ENCODE peak calls at places on chromosomes 2 and 18, in six cellular contexts. O, X, E, A, V and U are unnamed samples.

GRCh38 chr2:240250150-240250984 is 109.9 kb upstream of the OTOS start:
- DNase-seq in A (no peak), O (no peak), V (peak), E (peak), X (peak), U (no peak)

GRCh38 chr2:98761267-98761781 is 30.4 kb upstream of the MGAT4A start:
- DNase-seq in O (no peak), A (peak), E (no peak), X (no peak), V (no peak), U (no peak)

GRCh38 chr18:75335511-75335910 is 92.0 kb downstream of the SMIM21 start:
- DNase-seq in V (no peak), E (no peak), X (no peak), A (no peak), O (no peak), U (no peak)

GRCh38 chr2:201358684-201359083 is 1.5 kb upstream of the FLACC1 start:
- DNase-seq in O (no peak), A (no peak), E (no peak), V (no peak), X (no peak), U (no peak)

GRCh38 chr2:196711625-196712024 is 72.1 kb downstream of the CCDC150 start:
- DNase-seq in A (no peak), O (no peak), E (no peak), X (no peak), V (no peak), U (no peak)

GRCh38 chr18:32300914-32301313 is 111.1 kb downstream of the MEP1B start:
- DNase-seq in X (no peak), O (no peak), A (no peak), V (no peak), E (no peak), U (no peak)

GRCh38 chr2:153287109-153287801 is 191.3 kb downstream of the RPRM start:
- DNase-seq in O (no peak), X (no peak), E (no peak), V (no peak), A (peak), U (no peak)

GRCh38 chr2:10303174-10303633 is 500 bp downstream of the HPCAL1 start:
- DNase-seq in O (no peak), X (peak), A (no peak), V (no peak), E (no peak), U (no peak)

GRCh38 chr2:42238644-42239288 is 69.6 kb downstream of the EML4 start:
- DNase-seq in O (peak), E (peak), V (no peak), X (no peak), A (peak), U (no peak)

GRCh38 chr18:23584019-23584970 is 2.0 kb downstream of the NPC1 start:
- DNase-seq in A (no peak), V (no peak), X (no peak), O (no peak), E (no peak), U (no peak)

GRCh38 chr2:143629344-143629743 is 500.1 kb downstream of the ARHGAP15 start:
- DNase-seq in A (no peak), E (no peak), X (no peak), O (no peak), V (no peak), U (peak)

GRCh38 chr2:105821428-105822125 is 76.9 kb downstream of the NCK2 start:
- DNase-seq in E (no peak), X (no peak), A (no peak), V (no peak), O (no peak), U (no peak)

GRCh38 chr2:138676654-138677053 is 103.5 kb downstream of the NXPH2 start:
- DNase-seq in A (no peak), X (no peak), O (no peak), V (no peak), E (no peak), U (peak)

GRCh38 chr2:26640331-26640745 is 828 bp downstream of the CIB4 start:
- DNase-seq in X (no peak), V (no peak), E (no peak), A (peak), O (no peak), U (peak)

GRCh38 chr2:10133007-10133647 is 10.6 kb downstream of the RRM2 start:
- DNase-seq in V (peak), O (no peak), E (no peak), X (no peak), A (peak), U (no peak)

GRCh38 chr2:202378661-202379338 is 2.7 kb downstream of the BMPR2 start:
- DNase-seq in X (no peak), A (no peak), O (no peak), V (no peak), E (no peak), U (no peak)
- H3K4me3 ChIP-seq in X (peak), A (peak), O (peak), V (peak), E (peak), U (peak)

GRCh38 chr2:88054300-88055048 is 1.1 kb downstream of the KRCC1 start:
- DNase-seq in A (no peak), E (no peak), V (no peak), X (no peak), O (no peak), U (no peak)
- H3K4me3 ChIP-seq in A (peak), E (peak), V (peak), X (peak), O (peak), U (peak)

GRCh38 chr18:62281684-62282083 is 43.4 kb upstream of the TNFRSF11A start:
- DNase-seq in X (no peak), A (no peak), O (no peak), E (no peak), V (no peak), U (peak)
- H3K4me3 ChIP-seq in X (no peak), A (no peak), O (no peak), E (no peak), V (no peak), U (no peak)

DNA sequence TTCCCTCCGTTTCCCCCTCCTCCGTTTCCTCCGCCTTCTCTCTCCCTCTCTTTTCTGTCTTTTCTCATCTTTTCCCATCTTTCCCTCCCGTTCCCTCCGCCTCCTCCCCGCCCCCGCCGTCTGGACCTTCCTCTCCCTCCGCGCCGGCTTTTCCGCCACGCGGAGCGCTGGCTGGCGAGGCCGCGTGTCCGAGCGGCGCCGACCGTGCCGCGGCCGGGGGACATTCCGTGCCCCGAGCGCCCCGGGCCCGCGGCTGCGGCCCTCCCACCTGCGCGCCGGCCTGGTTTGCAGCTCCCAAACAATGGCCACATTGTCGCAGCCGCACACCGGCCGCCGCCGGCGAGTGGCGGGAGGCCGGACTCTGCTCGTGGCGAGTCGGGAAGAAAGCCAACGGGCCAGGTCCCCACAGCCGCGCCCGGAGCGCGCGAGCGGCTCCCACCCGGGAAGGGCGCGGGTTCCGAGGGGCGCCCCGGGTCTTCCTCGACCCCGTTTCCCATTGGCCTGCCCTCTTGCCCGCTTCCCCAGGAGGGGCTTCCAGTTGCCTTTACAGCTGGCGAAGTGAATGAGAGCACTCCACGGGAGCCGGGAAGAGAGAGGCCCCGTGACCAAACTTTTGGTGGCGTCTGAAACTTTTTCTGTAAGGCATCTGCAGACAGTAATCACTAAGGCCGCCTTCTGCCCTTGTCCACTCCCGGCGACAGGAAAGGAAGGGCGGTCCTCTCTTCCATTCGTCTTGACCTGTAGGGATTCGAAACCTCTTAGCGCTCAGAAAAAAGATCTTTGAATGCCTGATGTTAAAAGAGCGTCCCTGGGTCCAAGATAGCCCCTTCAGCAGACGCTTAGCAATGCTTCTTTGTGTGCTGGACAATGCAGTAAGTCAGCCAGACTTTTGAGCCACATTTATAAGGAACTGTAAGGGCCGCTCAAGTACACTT is 6.1 kb downstream of the GLI2 start:
- DNase-seq in X (peak), V (no peak), O (no peak), A (peak), E (no peak), U (no peak)
- H3K4me3 ChIP-seq in X (peak), V (peak), O (peak), A (peak), E (peak), U (peak)

GRCh38 chr2:113886479-113887383 is 3.2 kb upstream of the ACTR3 start:
- DNase-seq in V (no peak), X (no peak), A (no peak), O (peak), E (no peak), U (peak)

GRCh38 chr2:113889471-113890252 is at the start of gene ACTR3:
- DNase-seq in X (peak), O (peak), A (peak), E (peak), V (peak), U (peak)

GRCh38 chr2:113890253-113891235 is 655 bp downstream of the ACTR3 start:
- DNase-seq in O (peak), V (peak), E (peak), A (peak), X (peak), U (peak)

GRCh38 chr2:113887393-113887792 is 2.5 kb upstream of the ACTR3 start:
- DNase-seq in E (no peak), X (no peak), O (no peak), V (no peak), A (no peak), U (no peak)

GRCh38 chr2:113888641-113889470 is 1.0 kb upstream of the ACTR3 start:
- DNase-seq in A (peak), E (no peak), O (no peak), V (no peak), X (no peak), U (no peak)
- H3K4me3 ChIP-seq in A (peak), E (peak), O (peak), V (peak), X (peak), U (peak)

GRCh38 chr2:224545884-224546644 is 39.1 kb downstream of the CUL3 start:
- DNase-seq in E (no peak), V (no peak), X (no peak), A (no peak), O (no peak), U (no peak)
- H3K4me3 ChIP-seq in E (no peak), V (no peak), X (no peak), A (no peak), O (no peak), U (no peak)

DNA sequence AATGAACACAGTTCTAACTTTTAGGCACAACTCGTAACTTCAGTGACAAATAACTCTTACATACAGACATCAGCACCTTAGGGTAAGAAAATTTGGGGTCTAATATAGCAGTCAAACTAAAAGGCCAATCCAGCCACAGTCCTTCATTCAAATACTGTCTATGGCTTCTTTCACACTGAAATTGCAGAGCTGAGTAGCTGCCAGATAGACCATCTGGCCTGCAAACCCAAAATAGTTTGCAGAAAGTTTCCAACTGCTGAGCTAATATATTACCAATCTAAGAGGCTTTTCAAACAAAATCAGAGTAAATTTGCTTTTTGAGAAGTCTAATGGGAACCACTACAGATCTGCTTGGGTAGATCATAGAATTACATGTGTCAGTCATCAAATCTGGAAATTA is 183.4 kb downstream of the GALR1 start:
- DNase-seq in V (no peak), O (no peak), X (no peak), E (no peak), A (no peak), U (no peak)
- H3K4me3 ChIP-seq in V (no peak), O (no peak), X (no peak), E (no peak), A (no peak), U (no peak)

DNA sequence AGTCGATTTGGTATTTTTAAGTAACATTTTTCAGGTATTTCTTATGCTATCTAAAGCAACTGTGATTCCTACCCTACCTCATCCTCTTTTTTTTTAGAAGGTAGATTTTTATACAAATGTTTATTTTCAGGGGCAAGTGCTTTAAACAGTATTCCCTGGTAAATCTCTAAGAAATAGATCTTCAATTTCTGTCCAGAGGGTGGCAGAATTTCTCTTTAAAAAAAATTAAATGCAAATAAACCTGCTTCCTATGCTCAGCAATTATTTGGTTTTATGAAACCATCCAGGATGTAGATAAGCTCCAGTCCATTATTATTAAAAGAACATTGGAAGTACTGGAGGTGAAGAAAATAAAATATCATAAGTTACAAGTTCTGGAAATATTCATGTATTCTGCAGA is 191.9 kb downstream of the MYO3B start:
- DNase-seq in A (peak), O (no peak), V (no peak), E (no peak), X (no peak), U (no peak)
- H3K4me3 ChIP-seq in A (no peak), O (no peak), V (no peak), E (no peak), X (no peak), U (no peak)

DNA sequence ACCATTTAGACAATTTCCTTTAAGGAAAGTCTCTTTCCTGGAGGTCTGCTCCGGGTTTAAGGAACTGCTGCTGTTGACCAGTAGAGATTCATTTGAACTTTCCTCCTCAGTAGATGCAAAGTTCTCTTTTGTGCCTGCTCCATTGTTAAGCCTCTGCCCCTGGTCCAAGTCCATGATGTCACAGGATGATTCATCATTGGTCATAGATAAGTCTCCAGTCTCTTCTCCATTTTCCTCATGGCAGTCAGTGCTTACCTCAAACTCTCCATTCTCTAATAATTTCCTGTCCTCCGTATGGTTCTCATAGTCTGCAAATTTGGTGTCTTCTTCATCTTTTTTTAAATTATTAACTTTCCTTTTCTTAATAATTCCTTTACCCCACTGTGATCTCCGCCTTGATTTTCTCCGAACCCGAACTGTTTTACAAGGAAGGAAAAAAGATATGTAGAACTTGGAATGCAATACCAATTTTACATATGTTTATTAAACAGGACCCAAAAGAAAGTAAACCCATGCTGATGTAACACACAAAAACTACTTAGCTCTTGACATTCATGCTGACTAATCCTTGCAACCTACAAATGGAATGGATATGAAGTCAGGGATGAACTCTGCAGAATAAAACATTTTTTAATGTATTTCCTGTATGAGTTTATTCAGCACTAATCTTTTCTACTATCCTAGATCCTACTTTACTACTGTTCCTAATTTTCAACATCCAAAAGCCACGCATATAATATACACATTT is 169.1 kb downstream of the ATAD2B start:
- DNase-seq in V (no peak), E (no peak), A (no peak), X (no peak), O (no peak), U (peak)
- H3K4me3 ChIP-seq in V (no peak), E (no peak), A (no peak), X (no peak), O (no peak), U (no peak)

GRCh38 chr2:96305091-96305978 is at the start of gene SNRNP200:
- DNase-seq in X (peak), E (peak), A (peak), V (peak), O (peak), U (no peak)

GRCh38 chr2:96308248-96308647 is 2.9 kb upstream of the SNRNP200 start:
- DNase-seq in X (no peak), E (no peak), V (no peak), A (no peak), O (no peak), U (no peak)

GRCh38 chr2:96305979-96306308 is 598 bp upstream of the SNRNP200 start:
- DNase-seq in X (no peak), E (no peak), A (peak), V (no peak), O (no peak), U (no peak)

GRCh38 chr2:96304606-96305005 is 740 bp downstream of the SNRNP200 start:
- DNase-seq in X (no peak), V (no peak), A (no peak), O (no peak), E (no peak), U (no peak)

GRCh38 chr2:96306370-96306769 is 1.0 kb upstream of the SNRNP200 start:
- DNase-seq in V (no peak), X (no peak), E (no peak), O (no peak), A (no peak), U (no peak)
- H3K4me3 ChIP-seq in V (peak), X (no peak), E (no peak), O (peak), A (peak), U (peak)